ENCODE peak calls at places on chromosomes 3 and 15, in six cellular contexts. P is cardiac muscle cell; T is RPMI7951; L is activated naive CD4-positive, alpha-beta T cell; G is HT1080; I is choroid plexus epithelial cell. X is an unnamed sample.

GRCh38 chr3:149245738-149246451 is 24.3 kb upstream of the CP start:
- DNase-seq in L (no peak), T (peak), I (peak), G (peak), P (no peak), X (peak)

GRCh38 chr15:89122532-89123525 is 34.6 kb downstream of the ABHD2 start:
- DNase-seq in T (peak), L (no peak), G (peak), P (no peak), I (no peak), X (peak)

GRCh38 chr3:160709477-160710182 is 32.7 kb downstream of the ARL14 start:
- DNase-seq in G (no peak), T (no peak), I (no peak), P (no peak), L (no peak), X (no peak)

GRCh38 chr3:29486087-29486486 is 205.2 kb downstream of the RBMS3 start:
- DNase-seq in I (peak), L (no peak), P (no peak), G (no peak), T (no peak), X (peak)

GRCh38 chr3:53994986-53995385 is 103.3 kb upstream of the SELENOK start:
- DNase-seq in T (no peak), G (no peak), I (no peak), L (no peak), P (no peak), X (no peak)

GRCh38 chr3:69162205-69162980 is 40.0 kb upstream of the LMOD3 start:
- DNase-seq in T (no peak), G (no peak), I (no peak), P (no peak), L (no peak), X (no peak)

GRCh38 chr3:170506556-170506955 is 79.3 kb downstream of the SLC7A14 start:
- DNase-seq in L (no peak), T (peak), G (peak), I (peak), P (peak), X (peak)

GRCh38 chr15:66961901-66962300 is 103.5 kb upstream of the SMAD3 start:
- DNase-seq in P (no peak), T (no peak), I (no peak), L (no peak), G (no peak), X (no peak)

GRCh38 chr3:15638193-15638890 is 36.8 kb downstream of the BTD start:
- DNase-seq in L (no peak), I (no peak), G (no peak), T (no peak), P (no peak), X (no peak)